ENCODE peak calls at places on chromosomes 6 and 20, in seven cellular contexts. D is HCT116, J is HepG2, M is GM12878, S is SK-N-SH, Y is K562, O is H1. F is an unnamed sample.

GRCh38 chr20:57707320-57707719 is 2.5 kb downstream of the PMEPA1 start:
- DNase-seq in D (no peak), J (no peak), M (no peak), S (no peak), Y (no peak), O (no peak), F (no peak)

GRCh38 chr6:110646951-110647910 is 168.0 kb downstream of the CDK19 start:
- DNase-seq in D (no peak), J (no peak), M (no peak), S (no peak), Y (no peak), O (no peak), F (no peak)

GRCh38 chr20:49893242-49894072 is 21.9 kb downstream of the SPATA2 start:
- DNase-seq in D (no peak), J (no peak), M (no peak), S (no peak), Y (no peak), O (no peak), F (no peak)

GRCh38 chr6:34391023-34391485 is 1.4 kb downstream of the NUDT3 start:
- DNase-seq in D (no peak), J (peak), M (no peak), S (peak), Y (peak), O (no peak), F (no peak)

GRCh38 chr6:137157601-137158000 is 15.8 kb downstream of the IL22RA2 start:
- DNase-seq in D (no peak), J (no peak), M (no peak), S (peak), Y (peak), O (no peak), F (no peak)

GRCh38 chr6:90596967-90597539 is 10.2 kb upstream of the MAP3K7 start:
- DNase-seq in D (no peak), J (no peak), M (no peak), S (no peak), Y (no peak), O (no peak), F (no peak)

GRCh38 chr6:85675030-85675819 is 32.5 kb upstream of the SYNCRIP start:
- DNase-seq in D (no peak), J (no peak), M (no peak), S (no peak), Y (peak), O (no peak), F (no peak)

GRCh38 chr6:122553697-122554096 is 56.5 kb upstream of the PKIB start:
- DNase-seq in D (no peak), J (no peak), M (no peak), S (no peak), Y (no peak), O (no peak), F (no peak)

GRCh38 chr20:5181955-5182354 is 55.1 kb downstream of the CDS2 start:
- DNase-seq in D (no peak), J (no peak), M (no peak), S (no peak), Y (no peak), O (no peak), F (no peak)

GRCh38 chr20:8532169-8532568 is 400.1 kb downstream of the PLCB1 start:
- DNase-seq in D (no peak), J (no peak), M (no peak), S (no peak), Y (no peak), O (no peak), F (no peak)

GRCh38 chr6:128179890-128180440 is 279.1 kb upstream of the THEMIS start:
- DNase-seq in D (no peak), J (no peak), M (no peak), S (no peak), Y (no peak), O (no peak), F (no peak)

GRCh38 chr6:10847684-10848083 is 9.3 kb upstream of the MAK start:
- DNase-seq in D (no peak), J (no peak), M (no peak), S (peak), Y (no peak), O (no peak), F (no peak)

GRCh38 chr6:136524936-136525413 is 25.2 kb downstream of the MAP7 start:
- DNase-seq in D (no peak), J (no peak), M (no peak), S (no peak), Y (peak), O (no peak), F (no peak)

GRCh38 chr6:133621751-133622150 is 267.2 kb upstream of the TCF21 start:
- DNase-seq in D (no peak), J (no peak), M (no peak), S (no peak), Y (no peak), O (no peak), F (no peak)

GRCh38 chr6:28537509-28538140 is 11.9 kb downstream of the GPX5 start:
- DNase-seq in D (peak), J (no peak), M (peak), S (no peak), Y (peak), O (peak), F (no peak)

GRCh38 chr6:167827588-167828324 is 1.0 kb downstream of the AFDN start:
- DNase-seq in D (no peak), J (peak), M (no peak), S (peak), Y (peak), O (no peak), F (no peak)

GRCh38 chr6:147618927-147619326 is 110.4 kb downstream of the SAMD5 start:
- DNase-seq in D (no peak), J (no peak), M (no peak), S (no peak), Y (no peak), O (no peak), F (no peak)

GRCh38 chr6:94215614-94216013 is 796.3 kb upstream of the EPHA7 start:
- DNase-seq in D (no peak), J (no peak), M (no peak), S (no peak), Y (no peak), O (no peak), F (no peak)

GRCh38 chr6:11428895-11429294 is 108.7 kb upstream of the TMEM170B start:
- DNase-seq in D (no peak), J (peak), M (peak), S (no peak), Y (no peak), O (no peak), F (peak)

GRCh38 chr6:56375806-56376205 is 128.4 kb upstream of the COL21A1 start:
- DNase-seq in D (no peak), J (no peak), M (no peak), S (no peak), Y (no peak), O (no peak), F (no peak)

GRCh38 chr6:27902335-27903314 is 9.6 kb downstream of the OR2B2 start:
- DNase-seq in D (peak), J (peak), M (peak), S (peak), Y (peak), O (no peak), F (no peak)

GRCh38 chr6:37794825-37795224 is 24.7 kb upstream of the ZFAND3 start:
- DNase-seq in D (no peak), J (no peak), M (no peak), S (no peak), Y (no peak), O (no peak), F (no peak)

GRCh38 chr20:12564982-12565381 is 443.8 kb upstream of the SPTLC3 start:
- DNase-seq in D (no peak), J (no peak), M (no peak), S (peak), Y (no peak), O (no peak), F (no peak)

GRCh38 chr6:55445648-55446204 is 118.5 kb downstream of the GFRAL start:
- DNase-seq in D (peak), J (peak), M (peak), S (peak), Y (peak), O (no peak), F (peak)

GRCh38 chr20:40942775-40943174 is 85.8 kb upstream of the TOP1 start:
- DNase-seq in D (no peak), J (no peak), M (no peak), S (no peak), Y (no peak), O (no peak), F (no peak)

GRCh38 chr20:14207591-14207990 is 129.8 kb downstream of the FLRT3 start:
- DNase-seq in D (no peak), J (no peak), M (no peak), S (no peak), Y (no peak), O (no peak), F (no peak)

GRCh38 chr6:116390571-116390970 is 19.8 kb downstream of the DSE start:
- DNase-seq in D (no peak), J (no peak), M (no peak), S (no peak), Y (no peak), O (no peak), F (no peak)

GRCh38 chr6:31971279-31971992 is 502 bp downstream of the DXO start:
- DNase-seq in D (no peak), J (no peak), M (no peak), S (no peak), Y (no peak), O (no peak), F (no peak)

GRCh38 chr20:4081396-4081795 is 66.0 kb upstream of the RNF24 start:
- DNase-seq in D (no peak), J (no peak), M (no peak), S (no peak), Y (no peak), O (no peak), F (no peak)

GRCh38 chr6:11427827-11428245 is 109.7 kb upstream of the TMEM170B start:
- DNase-seq in D (no peak), J (peak), M (no peak), S (no peak), Y (no peak), O (no peak), F (no peak)

GRCh38 chr6:156780117-156780641 is 3.0 kb downstream of the ARID1B start:
- DNase-seq in D (peak), J (peak), M (peak), S (peak), Y (peak), O (no peak), F (no peak)

GRCh38 chr6:156781882-156782631 is 4.9 kb downstream of the ARID1B start:
- DNase-seq in D (no peak), J (no peak), M (no peak), S (no peak), Y (no peak), O (no peak), F (no peak)

GRCh38 chr6:156782691-156783320 is 5.6 kb downstream of the ARID1B start:
- DNase-seq in D (no peak), J (no peak), M (no peak), S (no peak), Y (no peak), O (no peak), F (no peak)

GRCh38 chr6:156779206-156780116 is 2.3 kb downstream of the ARID1B start:
- DNase-seq in D (no peak), J (peak), M (no peak), S (peak), Y (peak), O (no peak), F (no peak)

GRCh38 chr6:156780962-156781705 is 4.0 kb downstream of the ARID1B start:
- DNase-seq in D (no peak), J (no peak), M (no peak), S (no peak), Y (no peak), O (no peak), F (no peak)
- H3K4me3 ChIP-seq in D (no peak), J (peak), M (peak), S (peak), Y (peak), O (no peak), F (no peak)

DNA sequence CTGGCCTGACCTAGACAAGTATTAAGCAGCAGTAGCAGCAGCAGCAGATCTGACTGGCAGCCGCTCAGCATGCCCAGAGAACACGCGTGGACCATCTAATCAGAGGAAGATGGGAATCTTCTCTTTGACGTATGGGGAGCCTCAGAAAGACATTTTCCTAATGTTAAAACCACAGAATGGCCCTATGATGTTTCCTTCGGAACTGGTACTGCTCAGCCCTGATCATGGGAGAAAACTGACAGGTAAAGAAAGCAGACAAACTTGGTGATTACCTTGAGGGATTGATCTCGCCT is 6.2 kb downstream of the PSMA7 start:
- DNase-seq in D (no peak), J (no peak), M (no peak), S (no peak), Y (no peak), O (no peak), F (no peak)
- TF ChIP-seq YY1 in D (no peak), J (no peak), M (no peak), S (no peak), Y (no peak), O (no peak), F (no peak)

GRCh38 chr6:105193647-105194046 is 13.8 kb upstream of the POPDC3 start:
- DNase-seq in D (no peak), J (no peak), M (no peak), S (no peak), Y (no peak), O (no peak), F (no peak)

GRCh38 chr6:105194591-105194990 is 14.8 kb upstream of the POPDC3 start:
- DNase-seq in D (no peak), J (no peak), M (no peak), S (no peak), Y (no peak), O (no peak), F (no peak)

GRCh38 chr6:105192707-105193465 is 13.1 kb upstream of the POPDC3 start:
- DNase-seq in D (no peak), J (no peak), M (no peak), S (no peak), Y (no peak), O (no peak), F (no peak)

GRCh38 chr6:105196076-105196475 is 16.3 kb upstream of the POPDC3 start:
- DNase-seq in D (no peak), J (no peak), M (no peak), S (no peak), Y (no peak), O (no peak), F (no peak)

GRCh38 chr6:105194106-105194505 is 14.3 kb upstream of the POPDC3 start:
- DNase-seq in D (no peak), J (no peak), M (no peak), S (no peak), Y (no peak), O (no peak), F (no peak)
- H3K4me3 ChIP-seq in D (no peak), J (no peak), M (no peak), S (no peak), Y (no peak), O (no peak), F (no peak)

GRCh38 chr6:3039384-3039783 is 28.9 kb upstream of the RIPK1 start:
- DNase-seq in D (no peak), J (no peak), M (no peak), S (no peak), Y (no peak), O (no peak), F (no peak)

GRCh38 chr6:3035397-3035796 is 32.9 kb upstream of the RIPK1 start:
- DNase-seq in D (no peak), J (no peak), M (no peak), S (no peak), Y (no peak), O (no peak), F (no peak)

GRCh38 chr6:3037578-3038365 is 30.5 kb upstream of the RIPK1 start:
- DNase-seq in D (no peak), J (no peak), M (no peak), S (no peak), Y (no peak), O (no peak), F (no peak)

GRCh38 chr6:3033652-3034051 is 34.0 kb downstream of the NQO2 start:
- DNase-seq in D (no peak), J (no peak), M (no peak), S (no peak), Y (no peak), O (no peak), F (no peak)

GRCh38 chr6:3036861-3037469 is 31.3 kb upstream of the RIPK1 start:
- DNase-seq in D (no peak), J (no peak), M (no peak), S (no peak), Y (no peak), O (no peak), F (no peak)
- TF ChIP-seq YY1 in D (no peak), J (no peak), M (no peak), S (no peak), Y (no peak), O (no peak), F (no peak)

GRCh38 chr6:109453594-109454482 is 1.7 kb downstream of the MICAL1 start:
- DNase-seq in D (no peak), J (no peak), M (no peak), S (peak), Y (no peak), O (no peak), F (no peak)
- H3K4me3 ChIP-seq in D (peak), J (peak), M (peak), S (peak), Y (no peak), O (peak), F (no peak)

GRCh38 chr6:1176595-1176994 is 135.3 kb upstream of the FOXQ1 start:
- DNase-seq in D (no peak), J (no peak), M (no peak), S (no peak), Y (no peak), O (no peak), F (no peak)

GRCh38 chr6:1175877-1176276 is 136.0 kb upstream of the FOXQ1 start:
- DNase-seq in D (no peak), J (no peak), M (no peak), S (no peak), Y (no peak), O (no peak), F (no peak)

DNA sequence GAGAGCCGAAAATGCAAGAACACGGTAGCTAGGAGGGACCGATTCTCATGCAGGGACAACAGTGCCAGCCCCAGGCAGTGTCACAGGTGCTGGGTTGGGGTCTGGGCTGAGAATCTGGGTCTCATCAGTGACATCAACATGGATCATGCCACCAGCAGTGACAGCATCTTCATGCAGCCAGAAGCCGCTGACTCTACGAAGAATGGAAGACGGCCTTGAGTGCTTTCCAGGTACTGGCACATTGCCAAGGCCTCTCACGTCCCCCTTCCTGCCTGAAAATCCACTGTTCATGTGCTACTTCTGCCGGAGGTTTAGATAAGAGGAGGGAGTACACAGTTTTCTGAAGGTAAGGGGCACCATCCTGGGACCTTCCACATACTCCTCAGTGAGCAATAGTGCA is 141.1 kb upstream of the FOXQ1 start:
- DNase-seq in D (no peak), J (no peak), M (no peak), S (no peak), Y (peak), O (no peak), F (no peak)
- TF ChIP-seq YY1 in D (no peak), J (no peak), M (no peak), S (no peak), Y (no peak), O (no peak), F (no peak)